ENCODE peak calls at places on chromosomes 6 and 20, in seven cellular contexts. One of them, this sample, is unnamed.

GRCh38 chr6:157227202-157228166 is 95.8 kb downstream of the TMEM242 start:
- DNase-seq in adipocyte: peak
- DNase-seq in fibroblast of the aortic adventitia: no peak
- DNase-seq in kidney epithelial cell: no peak
- DNase-seq in activated T-helper 1 cell treated with anti-CD3 and anti-CD28 coated beads, Interleukin-2, amount 50 U/mL, for 16 hours: no peak
- DNase-seq in C1 segment of cervical spinal cord: no peak
- DNase-seq in endothelial cell of umbilical vein: peak
- DNase-seq in this sample: no peak

GRCh38 chr6:167949121-167949684 is 48.3 kb upstream of the KIF25 start:
- DNase-seq in adipocyte: no peak
- DNase-seq in C1 segment of cervical spinal cord: no peak
- DNase-seq in kidney epithelial cell: no peak
- DNase-seq in fibroblast of the aortic adventitia: no peak
- DNase-seq in endothelial cell of umbilical vein: no peak
- DNase-seq in activated T-helper 1 cell treated with anti-CD3 and anti-CD28 coated beads, Interleukin-2, amount 50 U/mL, for 16 hours: no peak
- DNase-seq in this sample: no peak

GRCh38 chr6:134774244-134774643 is 175.7 kb downstream of the ALDH8A1 start:
- DNase-seq in fibroblast of the aortic adventitia: peak
- DNase-seq in kidney epithelial cell: peak
- DNase-seq in endothelial cell of umbilical vein: peak
- DNase-seq in adipocyte: peak
- DNase-seq in C1 segment of cervical spinal cord: no peak
- DNase-seq in activated T-helper 1 cell treated with anti-CD3 and anti-CD28 coated beads, Interleukin-2, amount 50 U/mL, for 16 hours: no peak
- DNase-seq in this sample: no peak

GRCh38 chr6:39865011-39865888 is 69.0 kb downstream of the MOCS1 start:
- DNase-seq in endothelial cell of umbilical vein: peak
- DNase-seq in kidney epithelial cell: no peak
- DNase-seq in adipocyte: peak
- DNase-seq in fibroblast of the aortic adventitia: peak
- DNase-seq in C1 segment of cervical spinal cord: no peak
- DNase-seq in activated T-helper 1 cell treated with anti-CD3 and anti-CD28 coated beads, Interleukin-2, amount 50 U/mL, for 16 hours: peak
- DNase-seq in this sample: peak

GRCh38 chr20:4546786-4547185 is 174.9 kb upstream of the PRND start:
- DNase-seq in activated T-helper 1 cell treated with anti-CD3 and anti-CD28 coated beads, Interleukin-2, amount 50 U/mL, for 16 hours: no peak
- DNase-seq in C1 segment of cervical spinal cord: no peak
- DNase-seq in endothelial cell of umbilical vein: peak
- DNase-seq in fibroblast of the aortic adventitia: peak
- DNase-seq in kidney epithelial cell: peak
- DNase-seq in adipocyte: peak
- DNase-seq in this sample: no peak

GRCh38 chr6:16812993-16813392 is 51.7 kb upstream of the ATXN1 start:
- DNase-seq in fibroblast of the aortic adventitia: no peak
- DNase-seq in activated T-helper 1 cell treated with anti-CD3 and anti-CD28 coated beads, Interleukin-2, amount 50 U/mL, for 16 hours: no peak
- DNase-seq in endothelial cell of umbilical vein: no peak
- DNase-seq in adipocyte: no peak
- DNase-seq in C1 segment of cervical spinal cord: no peak
- DNase-seq in kidney epithelial cell: no peak
- DNase-seq in this sample: no peak

GRCh38 chr20:58251979-58252591 is 23.6 kb upstream of the ANKRD60 start:
- DNase-seq in kidney epithelial cell: peak
- DNase-seq in activated T-helper 1 cell treated with anti-CD3 and anti-CD28 coated beads, Interleukin-2, amount 50 U/mL, for 16 hours: no peak
- DNase-seq in fibroblast of the aortic adventitia: peak
- DNase-seq in endothelial cell of umbilical vein: peak
- DNase-seq in C1 segment of cervical spinal cord: no peak
- DNase-seq in adipocyte: peak
- DNase-seq in this sample: no peak

GRCh38 chr20:51027396-51027795 is 4.5 kb upstream of the KCNG1 start:
- DNase-seq in C1 segment of cervical spinal cord: no peak
- DNase-seq in activated T-helper 1 cell treated with anti-CD3 and anti-CD28 coated beads, Interleukin-2, amount 50 U/mL, for 16 hours: no peak
- DNase-seq in adipocyte: no peak
- DNase-seq in endothelial cell of umbilical vein: no peak
- DNase-seq in fibroblast of the aortic adventitia: no peak
- DNase-seq in kidney epithelial cell: no peak
- DNase-seq in this sample: no peak

GRCh38 chr6:123333000-123333756 is 303.6 kb downstream of the TRDN start:
- DNase-seq in activated T-helper 1 cell treated with anti-CD3 and anti-CD28 coated beads, Interleukin-2, amount 50 U/mL, for 16 hours: no peak
- DNase-seq in fibroblast of the aortic adventitia: no peak
- DNase-seq in C1 segment of cervical spinal cord: no peak
- DNase-seq in kidney epithelial cell: no peak
- DNase-seq in endothelial cell of umbilical vein: no peak
- DNase-seq in adipocyte: no peak
- DNase-seq in this sample: no peak

GRCh38 chr6:93417421-93417996 is 1.9 kb downstream of the EPHA7 start:
- DNase-seq in fibroblast of the aortic adventitia: peak
- DNase-seq in endothelial cell of umbilical vein: peak
- DNase-seq in kidney epithelial cell: no peak
- DNase-seq in activated T-helper 1 cell treated with anti-CD3 and anti-CD28 coated beads, Interleukin-2, amount 50 U/mL, for 16 hours: no peak
- DNase-seq in C1 segment of cervical spinal cord: no peak
- DNase-seq in adipocyte: peak
- DNase-seq in this sample: peak

GRCh38 chr6:141321486-141322347 is 811.0 kb upstream of the GJE1 start:
- DNase-seq in fibroblast of the aortic adventitia: peak
- DNase-seq in C1 segment of cervical spinal cord: no peak
- DNase-seq in kidney epithelial cell: no peak
- DNase-seq in activated T-helper 1 cell treated with anti-CD3 and anti-CD28 coated beads, Interleukin-2, amount 50 U/mL, for 16 hours: no peak
- DNase-seq in adipocyte: peak
- DNase-seq in endothelial cell of umbilical vein: no peak
- DNase-seq in this sample: no peak

GRCh38 chr6:156599367-156599766 is 177.8 kb upstream of the ARID1B start:
- DNase-seq in fibroblast of the aortic adventitia: no peak
- DNase-seq in kidney epithelial cell: no peak
- DNase-seq in adipocyte: no peak
- DNase-seq in activated T-helper 1 cell treated with anti-CD3 and anti-CD28 coated beads, Interleukin-2, amount 50 U/mL, for 16 hours: no peak
- DNase-seq in C1 segment of cervical spinal cord: no peak
- DNase-seq in endothelial cell of umbilical vein: no peak
- DNase-seq in this sample: no peak

GRCh38 chr6:53831956-53832660 is 37.3 kb downstream of the LRRC1 start:
- DNase-seq in adipocyte: peak
- DNase-seq in C1 segment of cervical spinal cord: no peak
- DNase-seq in fibroblast of the aortic adventitia: no peak
- DNase-seq in endothelial cell of umbilical vein: no peak
- DNase-seq in kidney epithelial cell: no peak
- DNase-seq in activated T-helper 1 cell treated with anti-CD3 and anti-CD28 coated beads, Interleukin-2, amount 50 U/mL, for 16 hours: no peak
- DNase-seq in this sample: no peak

GRCh38 chr20:63101781-63102719 is 95.3 kb upstream of the BHLHE23 start:
- DNase-seq in activated T-helper 1 cell treated with anti-CD3 and anti-CD28 coated beads, Interleukin-2, amount 50 U/mL, for 16 hours: no peak
- DNase-seq in C1 segment of cervical spinal cord: no peak
- DNase-seq in kidney epithelial cell: no peak
- DNase-seq in adipocyte: peak
- DNase-seq in fibroblast of the aortic adventitia: peak
- DNase-seq in endothelial cell of umbilical vein: peak
- DNase-seq in this sample: no peak

GRCh38 chr20:41889125-41889870 is 271.1 kb upstream of the CHD6 start:
- DNase-seq in endothelial cell of umbilical vein: no peak
- DNase-seq in adipocyte: no peak
- DNase-seq in fibroblast of the aortic adventitia: no peak
- DNase-seq in C1 segment of cervical spinal cord: no peak
- DNase-seq in kidney epithelial cell: no peak
- DNase-seq in activated T-helper 1 cell treated with anti-CD3 and anti-CD28 coated beads, Interleukin-2, amount 50 U/mL, for 16 hours: no peak
- DNase-seq in this sample: no peak

GRCh38 chr6:84284428-84285033 is 57.1 kb upstream of the CEP162 start:
- DNase-seq in kidney epithelial cell: no peak
- DNase-seq in adipocyte: peak
- DNase-seq in fibroblast of the aortic adventitia: peak
- DNase-seq in endothelial cell of umbilical vein: peak
- DNase-seq in C1 segment of cervical spinal cord: no peak
- DNase-seq in activated T-helper 1 cell treated with anti-CD3 and anti-CD28 coated beads, Interleukin-2, amount 50 U/mL, for 16 hours: no peak
- DNase-seq in this sample: no peak

GRCh38 chr6:53794720-53795253 is at the start of gene LRRC1:
- DNase-seq in activated T-helper 1 cell treated with anti-CD3 and anti-CD28 coated beads, Interleukin-2, amount 50 U/mL, for 16 hours: peak
- DNase-seq in endothelial cell of umbilical vein: peak
- DNase-seq in fibroblast of the aortic adventitia: peak
- DNase-seq in C1 segment of cervical spinal cord: no peak
- DNase-seq in adipocyte: peak
- DNase-seq in kidney epithelial cell: no peak
- DNase-seq in this sample: peak

GRCh38 chr6:84615987-84616386 is 148.4 kb downstream of the TBX18 start:
- DNase-seq in kidney epithelial cell: no peak
- DNase-seq in C1 segment of cervical spinal cord: no peak
- DNase-seq in adipocyte: no peak
- DNase-seq in endothelial cell of umbilical vein: no peak
- DNase-seq in activated T-helper 1 cell treated with anti-CD3 and anti-CD28 coated beads, Interleukin-2, amount 50 U/mL, for 16 hours: no peak
- DNase-seq in fibroblast of the aortic adventitia: no peak
- DNase-seq in this sample: no peak

GRCh38 chr6:56757585-56757984 is 114.9 kb upstream of the DST start:
- DNase-seq in fibroblast of the aortic adventitia: peak
- DNase-seq in activated T-helper 1 cell treated with anti-CD3 and anti-CD28 coated beads, Interleukin-2, amount 50 U/mL, for 16 hours: no peak
- DNase-seq in endothelial cell of umbilical vein: peak
- DNase-seq in adipocyte: no peak
- DNase-seq in kidney epithelial cell: no peak
- DNase-seq in C1 segment of cervical spinal cord: no peak
- DNase-seq in this sample: peak

GRCh38 chr20:63590218-63591146 is 16.4 kb upstream of the HELZ2 start:
- DNase-seq in fibroblast of the aortic adventitia: no peak
- DNase-seq in C1 segment of cervical spinal cord: no peak
- DNase-seq in adipocyte: no peak
- DNase-seq in kidney epithelial cell: no peak
- DNase-seq in endothelial cell of umbilical vein: no peak
- DNase-seq in activated T-helper 1 cell treated with anti-CD3 and anti-CD28 coated beads, Interleukin-2, amount 50 U/mL, for 16 hours: no peak
- DNase-seq in this sample: no peak

This sample was measured in pons.